ENCODE peak calls at places on chromosomes 5 and 9, in five cellular contexts. One of them, this sample, is unnamed.

GRCh38 chr9:98129451-98129881 is 10.4 kb upstream of the TRIM14 start:
- ATAC-seq in K562: peak; percentile 54
- ATAC-seq in HepG2: no peak
- ATAC-seq in upper lobe of left lung: peak; percentile 86
- ATAC-seq in GM12878: peak; percentile 89
- ATAC-seq in this sample: peak; percentile 43

GRCh38 chr5:14025566-14026276 is 81.2 kb upstream of the DNAH5 start:
- ATAC-seq in K562: no peak
- ATAC-seq in HepG2: no peak
- ATAC-seq in upper lobe of left lung: no peak
- ATAC-seq in GM12878: no peak
- ATAC-seq in this sample: no peak

GRCh38 chr5:78690593-78690972 is 42.0 kb upstream of the LHFPL2 start:
- ATAC-seq in K562: no peak
- ATAC-seq in HepG2: no peak
- ATAC-seq in upper lobe of left lung: no peak
- ATAC-seq in GM12878: no peak
- ATAC-seq in this sample: no peak

GRCh38 chr9:4662989-4663792 is 1.1 kb downstream of the PLPP6 start:
- ATAC-seq in K562: peak; percentile 26
- ATAC-seq in HepG2: peak; percentile 55
- ATAC-seq in upper lobe of left lung: no peak
- ATAC-seq in GM12878: peak; percentile 2
- ATAC-seq in this sample: no peak

GRCh38 chr9:113289091-113289490 is 13.6 kb downstream of the PRPF4 start:
- ATAC-seq in K562: no peak
- ATAC-seq in HepG2: no peak
- ATAC-seq in upper lobe of left lung: no peak
- ATAC-seq in GM12878: no peak
- ATAC-seq in this sample: no peak

GRCh38 chr9:91852801-91853347 is 97.2 kb downstream of the ROR2 start:
- ATAC-seq in K562: no peak
- ATAC-seq in HepG2: no peak
- ATAC-seq in upper lobe of left lung: peak; percentile 4
- ATAC-seq in GM12878: no peak
- ATAC-seq in this sample: peak; percentile 29

GRCh38 chr9:12774861-12775367 is at the start of gene LURAP1L:
- ATAC-seq in K562: no peak
- ATAC-seq in HepG2: peak; percentile 52
- ATAC-seq in upper lobe of left lung: peak; percentile 82
- ATAC-seq in GM12878: peak; percentile 9
- ATAC-seq in this sample: peak; percentile 69

GRCh38 chr9:109418827-109419226 is 79.3 kb downstream of the PTPN3 start:
- ATAC-seq in K562: no peak
- ATAC-seq in HepG2: no peak
- ATAC-seq in upper lobe of left lung: no peak
- ATAC-seq in GM12878: peak; percentile 55
- ATAC-seq in this sample: no peak

GRCh38 chr9:97575673-97576048 is 57.5 kb downstream of the TSTD2 start:
- ATAC-seq in K562: no peak
- ATAC-seq in HepG2: no peak
- ATAC-seq in upper lobe of left lung: no peak
- ATAC-seq in GM12878: no peak
- ATAC-seq in this sample: no peak

GRCh38 chr9:35254237-35254636 is 92.4 kb downstream of the UNC13B start:
- ATAC-seq in K562: no peak
- ATAC-seq in HepG2: no peak
- ATAC-seq in upper lobe of left lung: no peak
- ATAC-seq in GM12878: no peak
- ATAC-seq in this sample: no peak

GRCh38 chr5:122858451-122858850 is 13.0 kb downstream of the SNX24 start:
- ATAC-seq in K562: no peak
- ATAC-seq in HepG2: no peak
- ATAC-seq in upper lobe of left lung: no peak
- ATAC-seq in GM12878: no peak
- ATAC-seq in this sample: no peak

GRCh38 chr5:136022965-136023364 is 5.8 kb upstream of the TGFBI start:
- ATAC-seq in K562: no peak
- ATAC-seq in HepG2: no peak
- ATAC-seq in upper lobe of left lung: no peak
- ATAC-seq in GM12878: no peak
- ATAC-seq in this sample: no peak

GRCh38 chr5:178193251-178193809 is 6.2 kb upstream of the GMCL2 start:
- ATAC-seq in K562: no peak
- ATAC-seq in HepG2: no peak
- ATAC-seq in upper lobe of left lung: no peak
- ATAC-seq in GM12878: no peak
- ATAC-seq in this sample: no peak

GRCh38 chr9:135201711-135202110 is 114.2 kb downstream of the OLFM1 start:
- ATAC-seq in K562: no peak
- ATAC-seq in HepG2: no peak
- ATAC-seq in upper lobe of left lung: no peak
- ATAC-seq in GM12878: no peak
- ATAC-seq in this sample: no peak

GRCh38 chr5:174356536-174356935 is 311.0 kb downstream of the NSG2 start:
- ATAC-seq in K562: no peak
- ATAC-seq in HepG2: no peak
- ATAC-seq in upper lobe of left lung: no peak
- ATAC-seq in GM12878: no peak
- ATAC-seq in this sample: no peak

GRCh38 chr9:93132946-93133640 is 958 bp downstream of the NINJ1 start:
- ATAC-seq in K562: no peak
- ATAC-seq in HepG2: peak; percentile 24
- ATAC-seq in upper lobe of left lung: peak; percentile 4
- ATAC-seq in GM12878: peak; percentile 1
- ATAC-seq in this sample: peak; percentile 2

GRCh38 chr5:141915881-141916336 is 7.8 kb upstream of the DELE1 start:
- ATAC-seq in K562: no peak
- ATAC-seq in HepG2: peak; percentile 31
- ATAC-seq in upper lobe of left lung: no peak
- ATAC-seq in GM12878: peak; percentile 39
- ATAC-seq in this sample: no peak

GRCh38 chr5:11400312-11400711 is 503.9 kb downstream of the CTNND2 start:
- ATAC-seq in K562: no peak
- ATAC-seq in HepG2: no peak
- ATAC-seq in upper lobe of left lung: no peak
- ATAC-seq in GM12878: no peak
- ATAC-seq in this sample: no peak

GRCh38 chr9:9603345-9603744 is 1009.5 kb downstream of the PTPRD start:
- ATAC-seq in K562: no peak
- ATAC-seq in HepG2: no peak
- ATAC-seq in upper lobe of left lung: no peak
- ATAC-seq in GM12878: peak; percentile 28
- ATAC-seq in this sample: no peak

GRCh38 chr5:4255441-4255840 is 659.8 kb downstream of the IRX1 start:
- ATAC-seq in K562: no peak
- ATAC-seq in HepG2: no peak
- ATAC-seq in upper lobe of left lung: no peak
- ATAC-seq in GM12878: no peak
- ATAC-seq in this sample: no peak

GRCh38 chr5:160460377-160461049 is 38.9 kb downstream of the PTTG1 start:
- ATAC-seq in K562: peak; percentile 54
- ATAC-seq in HepG2: peak; percentile 40
- ATAC-seq in upper lobe of left lung: no peak
- ATAC-seq in GM12878: no peak
- ATAC-seq in this sample: no peak

GRCh38 chr9:136840877-136841645 is 1.2 kb upstream of the AJM1 start:
- ATAC-seq in K562: peak; percentile 4
- ATAC-seq in HepG2: peak; percentile 39
- ATAC-seq in upper lobe of left lung: no peak
- ATAC-seq in GM12878: no peak
- ATAC-seq in this sample: no peak

GRCh38 chr5:58912102-58912501 is 329.2 kb downstream of the RAB3C start:
- ATAC-seq in K562: no peak
- ATAC-seq in HepG2: no peak
- ATAC-seq in upper lobe of left lung: no peak
- ATAC-seq in GM12878: no peak
- ATAC-seq in this sample: no peak

GRCh38 chr5:133041157-133041784 is 10.5 kb upstream of the HSPA4 start:
- ATAC-seq in K562: no peak
- ATAC-seq in HepG2: no peak
- ATAC-seq in upper lobe of left lung: no peak
- ATAC-seq in GM12878: no peak
- ATAC-seq in this sample: no peak

GRCh38 chr5:97618721-97619120 is 435.7 kb upstream of the RIOK2 start:
- ATAC-seq in K562: no peak
- ATAC-seq in HepG2: no peak
- ATAC-seq in upper lobe of left lung: no peak
- ATAC-seq in GM12878: no peak
- ATAC-seq in this sample: no peak

GRCh38 chr5:156482816-156483215 is 155.9 kb downstream of the SGCD start:
- ATAC-seq in K562: no peak
- ATAC-seq in HepG2: no peak
- ATAC-seq in upper lobe of left lung: no peak
- ATAC-seq in GM12878: no peak
- ATAC-seq in this sample: peak; percentile 13

GRCh38 chr5:157484768-157485167 is 24.8 kb downstream of the NIPAL4 start:
- ATAC-seq in K562: no peak
- ATAC-seq in HepG2: peak; percentile 57
- ATAC-seq in upper lobe of left lung: peak; percentile 59
- ATAC-seq in GM12878: no peak
- ATAC-seq in this sample: peak; percentile 72

GRCh38 chr5:56837956-56838355 is 22.6 kb downstream of the MAP3K1 start:
- ATAC-seq in K562: no peak
- ATAC-seq in HepG2: no peak
- ATAC-seq in upper lobe of left lung: no peak
- ATAC-seq in GM12878: peak; percentile 11
- ATAC-seq in this sample: no peak

GRCh38 chr5:134053314-134053839 is 48.6 kb upstream of the VDAC1 start:
- ATAC-seq in K562: no peak
- ATAC-seq in HepG2: peak; percentile 59
- ATAC-seq in upper lobe of left lung: no peak
- ATAC-seq in GM12878: peak; percentile 62
- ATAC-seq in this sample: no peak

GRCh38 chr5:73663161-73663859 is 37.3 kb downstream of the ARHGEF28 start:
- ATAC-seq in K562: no peak
- ATAC-seq in HepG2: peak; percentile 95
- ATAC-seq in upper lobe of left lung: no peak
- ATAC-seq in GM12878: peak; percentile 12
- ATAC-seq in this sample: no peak

GRCh38 chr9:36865731-36866635 is 168.1 kb downstream of the PAX5 start:
- ATAC-seq in K562: no peak
- ATAC-seq in HepG2: no peak
- ATAC-seq in upper lobe of left lung: no peak
- ATAC-seq in GM12878: no peak
- ATAC-seq in this sample: no peak

GRCh38 chr9:6955251-6955921 is 197.6 kb downstream of the KDM4C start:
- ATAC-seq in K562: peak; percentile 42
- ATAC-seq in HepG2: peak; percentile 100
- ATAC-seq in upper lobe of left lung: no peak
- ATAC-seq in GM12878: peak; percentile 77
- ATAC-seq in this sample: no peak

GRCh38 chr9:128414461-128414860 is 6.2 kb upstream of the CERCAM start:
- ATAC-seq in K562: peak; percentile 55
- ATAC-seq in HepG2: peak; percentile 73
- ATAC-seq in upper lobe of left lung: no peak
- ATAC-seq in GM12878: no peak
- ATAC-seq in this sample: no peak

GRCh38 chr5:65198777-65199120 is 283.0 kb downstream of the ADAMTS6 start:
- ATAC-seq in K562: no peak
- ATAC-seq in HepG2: no peak
- ATAC-seq in upper lobe of left lung: peak; percentile 91
- ATAC-seq in GM12878: no peak
- ATAC-seq in this sample: no peak

GRCh38 chr5:89293849-89294248 is 410.9 kb upstream of the MEF2C start:
- ATAC-seq in K562: no peak
- ATAC-seq in HepG2: no peak
- ATAC-seq in upper lobe of left lung: peak; percentile 81
- ATAC-seq in GM12878: peak; percentile 34
- ATAC-seq in this sample: peak; percentile 25

GRCh38 chr5:17455937-17456336 is 42.1 kb upstream of the TAF11L2 start:
- ATAC-seq in K562: no peak
- ATAC-seq in HepG2: no peak
- ATAC-seq in upper lobe of left lung: no peak
- ATAC-seq in GM12878: no peak
- ATAC-seq in this sample: no peak
- TF ChIP-seq EP300 in K562: no peak
- TF ChIP-seq EP300 in HepG2: no peak
- TF ChIP-seq EP300 in upper lobe of left lung: no peak
- TF ChIP-seq EP300 in GM12878: no peak
- TF ChIP-seq EP300 in this sample: no peak

GRCh38 chr9:124506433-124506832 is 766 bp downstream of the NR5A1 start:
- ATAC-seq in K562: no peak
- ATAC-seq in HepG2: peak; percentile 14
- ATAC-seq in upper lobe of left lung: no peak
- ATAC-seq in GM12878: no peak
- ATAC-seq in this sample: no peak
- H3K27me3 ChIP-seq in K562: peaks cover 26% of the 10 kb centered on the region
- H3K27me3 ChIP-seq in HepG2: no peaks in the 10 kb centered on the region
- H3K27me3 ChIP-seq in upper lobe of left lung: peaks cover 44% of the 10 kb centered on the region
- H3K27me3 ChIP-seq in GM12878: peaks cover 10% of the 10 kb centered on the region
- H3K27me3 ChIP-seq in this sample: peaks cover 65% of the 10 kb centered on the region

GRCh38 chr5:126503602-126504104 is 80.4 kb downstream of the GRAMD2B start:
- ATAC-seq in K562: peak; percentile 17
- ATAC-seq in HepG2: no peak
- ATAC-seq in upper lobe of left lung: peak; percentile 65
- ATAC-seq in GM12878: no peak
- ATAC-seq in this sample: peak; percentile 84
- TF ChIP-seq EP300 in K562: no peak
- TF ChIP-seq EP300 in HepG2: no peak
- TF ChIP-seq EP300 in upper lobe of left lung: no peak
- TF ChIP-seq EP300 in GM12878: no peak
- TF ChIP-seq EP300 in this sample: no peak

DNA sequence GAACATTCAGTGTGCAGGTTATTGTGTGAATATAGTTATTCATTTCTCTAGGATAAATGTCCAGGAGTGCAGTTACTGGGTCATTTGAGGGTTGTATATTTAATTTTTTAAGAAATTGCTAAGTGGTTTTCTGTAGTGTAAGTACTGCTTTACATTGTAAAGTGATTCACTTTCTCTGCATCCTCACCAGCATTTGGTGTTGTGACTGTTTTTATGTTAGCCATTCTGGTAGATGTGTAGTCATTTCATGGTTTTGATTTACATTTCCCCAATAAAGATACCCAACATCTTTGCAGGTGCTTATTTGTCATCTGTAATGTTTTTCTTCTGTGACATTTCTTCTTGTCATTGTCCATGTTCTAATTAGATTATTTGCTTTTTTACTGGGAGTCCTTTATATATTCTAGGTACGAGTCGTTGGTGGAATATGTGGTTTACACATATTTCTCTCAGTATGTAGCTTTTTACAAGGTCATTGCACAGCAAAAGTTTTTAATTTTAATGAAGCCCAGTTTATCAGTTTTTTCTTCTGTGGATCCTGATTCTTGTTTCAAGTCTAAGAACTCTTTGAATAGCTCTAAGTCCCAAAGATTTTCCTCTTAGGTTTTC is 34.0 kb downstream of the SCGB3A1 start:
- ATAC-seq in K562: no peak
- ATAC-seq in HepG2: no peak
- ATAC-seq in upper lobe of left lung: no peak
- ATAC-seq in GM12878: no peak
- ATAC-seq in this sample: no peak
- H3K27me3 ChIP-seq in K562: no peaks in the 10 kb centered on the region
- H3K27me3 ChIP-seq in HepG2: no peaks in the 10 kb centered on the region
- H3K27me3 ChIP-seq in upper lobe of left lung: no peaks in the 10 kb centered on the region
- H3K27me3 ChIP-seq in GM12878: no peaks in the 10 kb centered on the region
- H3K27me3 ChIP-seq in this sample: no peaks in the 10 kb centered on the region